ENCODE peak calls at places on chromosomes 6 and 20, in eight cellular contexts. F is GM13976; I is stimulated activated CD8-positive, alpha-beta memory T cell treated with anti-CD3 and anti-CD28 coated beads, Interleukin-15, amount 100 ng/mL, for 1 hour; B is Kasumi-1; D is aorta; J is retinal pigment epithelial cell; K is ureter; S is amniotic epithelial cell. H is an unnamed sample.
A peak's percentile ranks its signal among the peaks of the same experiment; 100 is the strongest.

GRCh38 chr20:54173653-54174451 is at the start of gene CYP24A1:
- DNase-seq in F (peak; percentile 34), I (no peak), B (no peak), D (no peak), J (no peak), K (no peak), S (no peak), H (no peak)

GRCh38 chr6:9195322-9195721 is 760.0 kb upstream of the SLC35B3 start:
- DNase-seq in F (no peak), I (no peak), B (no peak), D (no peak), J (no peak), K (no peak), S (no peak), H (no peak)

GRCh38 chr6:34129753-34130152 is 16.1 kb downstream of the GRM4 start:
- DNase-seq in F (no peak), I (no peak), B (no peak), D (no peak), J (no peak), K (no peak), S (no peak), H (no peak)

GRCh38 chr20:51095755-51096509 is 73.0 kb upstream of the KCNG1 start:
- DNase-seq in F (no peak), I (no peak), B (no peak), D (no peak), J (no peak), K (no peak), S (no peak), H (no peak)

GRCh38 chr6:72425003-72425681 is 196.7 kb upstream of the KCNQ5 start:
- DNase-seq in F (no peak), I (no peak), B (no peak), D (no peak), J (peak; percentile 10), K (no peak), S (peak; percentile 82), H (no peak)

GRCh38 chr6:49155321-49155720 is 307.7 kb downstream of the MMUT start:
- DNase-seq in F (no peak), I (no peak), B (no peak), D (no peak), J (no peak), K (no peak), S (no peak), H (no peak)

GRCh38 chr20:61189534-61189933 is 62.5 kb upstream of the CDH4 start:
- DNase-seq in F (no peak), I (no peak), B (no peak), D (no peak), J (no peak), K (no peak), S (no peak), H (no peak)

GRCh38 chr6:23547851-23548250 is 578.2 kb upstream of the NRSN1 start:
- DNase-seq in F (no peak), I (no peak), B (no peak), D (no peak), J (no peak), K (no peak), S (no peak), H (no peak)

GRCh38 chr6:132511159-132511835 is 1.6 kb downstream of the STX7 start:
- DNase-seq in F (no peak), I (no peak), B (no peak), D (no peak), J (no peak), K (no peak), S (peak; percentile 77), H (no peak)

GRCh38 chr6:927157-927556 is 234.2 kb upstream of the EXOC2 start:
- DNase-seq in F (no peak), I (no peak), B (no peak), D (no peak), J (no peak), K (no peak), S (no peak), H (no peak)

GRCh38 chr20:61274326-61274725 is 22.3 kb downstream of the CDH4 start:
- DNase-seq in F (no peak), I (no peak), B (no peak), D (no peak), J (no peak), K (no peak), S (no peak), H (no peak)

GRCh38 chr6:159089909-159090308 is 45.1 kb upstream of the TAGAP start:
- DNase-seq in F (no peak), I (no peak), B (no peak), D (no peak), J (no peak), K (no peak), S (no peak), H (no peak)

GRCh38 chr6:108914235-108915022 is 66.2 kb downstream of the ARMC2 start:
- DNase-seq in F (peak; percentile 41), I (no peak), B (peak; percentile 27), D (no peak), J (no peak), K (no peak), S (no peak), H (no peak)

GRCh38 chr6:57135885-57136284 is 36.2 kb upstream of the BAG2 start:
- DNase-seq in F (no peak), I (no peak), B (no peak), D (no peak), J (no peak), K (no peak), S (peak; percentile 30), H (no peak)

GRCh38 chr20:36310215-36310981 is 4.3 kb downstream of the DLGAP4 start:
- DNase-seq in F (no peak), I (no peak), B (no peak), D (peak; percentile 22), J (no peak), K (no peak), S (no peak), H (no peak)

GRCh38 chr6:69233195-69233524 is 563.6 kb downstream of the LMBRD1 start:
- DNase-seq in F (peak; percentile 4), I (no peak), B (peak; percentile 4), D (no peak), J (no peak), K (no peak), S (no peak), H (no peak)

GRCh38 chr6:68958327-68958726 is 323.2 kb downstream of the ADGRB3 start:
- DNase-seq in F (no peak), I (no peak), B (peak; percentile 64), D (no peak), J (peak; percentile 4), K (no peak), S (no peak), H (no peak)

GRCh38 chr20:47985092-47985850 is 200.0 kb upstream of the SULF2 start:
- DNase-seq in F (no peak), I (no peak), B (no peak), D (no peak), J (no peak), K (no peak), S (peak; percentile 23), H (no peak)

GRCh38 chr20:50138479-50139393 is 14.8 kb downstream of the PEDS1 start:
- DNase-seq in F (no peak), I (no peak), B (no peak), D (no peak), J (no peak), K (no peak), S (no peak), H (no peak)

GRCh38 chr6:28597217-28597835 is 71.6 kb downstream of the GPX5 start:
- DNase-seq in F (no peak), I (no peak), B (peak; percentile 50), D (no peak), J (no peak), K (no peak), S (peak; percentile 47), H (no peak)

GRCh38 chr6:22910370-22910769 is 341.0 kb downstream of the HDGFL1 start:
- DNase-seq in F (no peak), I (no peak), B (no peak), D (no peak), J (no peak), K (no peak), S (no peak), H (no peak)

GRCh38 chr6:12403201-12403826 is 113.2 kb downstream of the EDN1 start:
- DNase-seq in F (no peak), I (no peak), B (no peak), D (no peak), J (peak; percentile 19), K (no peak), S (peak; percentile 58), H (no peak)

GRCh38 chr6:10968776-10969175 is 75.3 kb downstream of the ELOVL2 start:
- DNase-seq in F (no peak), I (no peak), B (no peak), D (no peak), J (no peak), K (no peak), S (peak; percentile 90), H (no peak)

GRCh38 chr20:16350465-16350864 is 222.8 kb downstream of the KIF16B start:
- DNase-seq in F (no peak), I (no peak), B (no peak), D (no peak), J (no peak), K (no peak), S (peak; percentile 24), H (no peak)

GRCh38 chr6:100457251-100457990 is 7.3 kb downstream of the SIM1 start:
- DNase-seq in F (peak; percentile 25), I (no peak), B (no peak), D (peak; percentile 75), J (no peak), K (no peak), S (no peak), H (no peak)

GRCh38 chr6:132967871-132968270 is 153.5 kb downstream of the RPS12 start:
- DNase-seq in F (no peak), I (no peak), B (no peak), D (no peak), J (no peak), K (no peak), S (no peak), H (no peak)

GRCh38 chr6:56760842-56761241 is 118.2 kb upstream of the DST start:
- DNase-seq in F (no peak), I (no peak), B (no peak), D (no peak), J (no peak), K (no peak), S (no peak), H (no peak)

GRCh38 chr20:13492001-13492480 is 146.7 kb downstream of the TASP1 start:
- DNase-seq in F (no peak), I (no peak), B (peak; percentile 21), D (no peak), J (peak; percentile 39), K (peak; percentile 46), S (peak; percentile 62), H (no peak)

GRCh38 chr6:73236147-73236750 is 11.0 kb upstream of the KHDC1L start:
- DNase-seq in F (no peak), I (no peak), B (no peak), D (no peak), J (no peak), K (no peak), S (peak; percentile 93), H (no peak)

GRCh38 chr20:9516658-9516987 is 2.2 kb downstream of the LAMP5 start:
- DNase-seq in F (no peak), I (no peak), B (no peak), D (no peak), J (no peak), K (no peak), S (no peak), H (no peak)

GRCh38 chr20:38812182-38812581 is 6.7 kb downstream of the PPP1R16B start:
- DNase-seq in F (no peak), I (no peak), B (no peak), D (no peak), J (no peak), K (no peak), S (no peak), H (no peak)

GRCh38 chr6:62229231-62229630 is 56.8 kb downstream of the KHDRBS2 start:
- DNase-seq in F (no peak), I (no peak), B (no peak), D (no peak), J (no peak), K (no peak), S (no peak), H (no peak)

GRCh38 chr6:140566706-140567330 is 1192.4 kb upstream of the CITED2 start:
- DNase-seq in F (no peak), I (no peak), B (peak; percentile 12), D (no peak), J (peak; percentile 39), K (no peak), S (peak; percentile 60), H (no peak)

GRCh38 chr6:156881687-156882629 is 104.8 kb downstream of the ARID1B start:
- DNase-seq in F (no peak), I (no peak), B (no peak), D (no peak), J (no peak), K (no peak), S (no peak), H (peak; percentile 17)

H was measured in mucosa of descending colon.